ENCODE peak calls at places on chromosome 19, in seven cellular contexts. G, Z, W, U, B, N and V are unnamed samples.

GRCh38 chr19:46186717-46187101 is 38.7 kb downstream of the IGFL2 start:
- DNase-seq in G (no peak), Z (no peak), W (no peak), U (no peak), B (no peak), N (no peak), V (no peak)

GRCh38 chr19:16075430-16076153 is 703 bp upstream of the TPM4 start:
- DNase-seq in G (no peak), Z (no peak), W (no peak), U (no peak), B (no peak), N (no peak), V (no peak)

GRCh38 chr19:45047188-45047797 is 8.4 kb downstream of the CLASRP start:
- DNase-seq in G (no peak), Z (peak), W (no peak), U (no peak), B (no peak), N (no peak), V (no peak)

GRCh38 chr19:6604906-6605305 is 14.0 kb upstream of the CD70 start:
- DNase-seq in G (no peak), Z (no peak), W (no peak), U (no peak), B (no peak), N (no peak), V (no peak)

GRCh38 chr19:41700381-41701195 is 7.8 kb upstream of the CEACAM5 start:
- DNase-seq in G (no peak), Z (no peak), W (no peak), U (no peak), B (no peak), N (no peak), V (no peak)

GRCh38 chr19:24142771-24143170 is 55.8 kb downstream of the ZNF254 start:
- DNase-seq in G (no peak), Z (no peak), W (no peak), U (no peak), B (no peak), N (no peak), V (no peak)

GRCh38 chr19:21141787-21142464 is at the start of gene ZNF431:
- DNase-seq in G (peak), Z (peak), W (peak), U (peak), B (peak), N (peak), V (peak)

GRCh38 chr19:4059931-4060620 is 6.6 kb downstream of the ZBTB7A start:
- DNase-seq in G (no peak), Z (peak), W (no peak), U (no peak), B (no peak), N (no peak), V (peak)

GRCh38 chr19:42062381-42062780 is 7.6 kb downstream of the GRIK5 start:
- DNase-seq in G (no peak), Z (no peak), W (no peak), U (no peak), B (no peak), N (no peak), V (no peak)

GRCh38 chr19:40598121-40598917 is 2.9 kb upstream of the LTBP4 start:
- DNase-seq in G (peak), Z (peak), W (peak), U (peak), B (peak), N (no peak), V (peak)

GRCh38 chr19:45769821-45770191 is 754 bp upstream of the SIX5 start:
- DNase-seq in G (no peak), Z (no peak), W (no peak), U (no peak), B (no peak), N (no peak), V (no peak)

DNA sequence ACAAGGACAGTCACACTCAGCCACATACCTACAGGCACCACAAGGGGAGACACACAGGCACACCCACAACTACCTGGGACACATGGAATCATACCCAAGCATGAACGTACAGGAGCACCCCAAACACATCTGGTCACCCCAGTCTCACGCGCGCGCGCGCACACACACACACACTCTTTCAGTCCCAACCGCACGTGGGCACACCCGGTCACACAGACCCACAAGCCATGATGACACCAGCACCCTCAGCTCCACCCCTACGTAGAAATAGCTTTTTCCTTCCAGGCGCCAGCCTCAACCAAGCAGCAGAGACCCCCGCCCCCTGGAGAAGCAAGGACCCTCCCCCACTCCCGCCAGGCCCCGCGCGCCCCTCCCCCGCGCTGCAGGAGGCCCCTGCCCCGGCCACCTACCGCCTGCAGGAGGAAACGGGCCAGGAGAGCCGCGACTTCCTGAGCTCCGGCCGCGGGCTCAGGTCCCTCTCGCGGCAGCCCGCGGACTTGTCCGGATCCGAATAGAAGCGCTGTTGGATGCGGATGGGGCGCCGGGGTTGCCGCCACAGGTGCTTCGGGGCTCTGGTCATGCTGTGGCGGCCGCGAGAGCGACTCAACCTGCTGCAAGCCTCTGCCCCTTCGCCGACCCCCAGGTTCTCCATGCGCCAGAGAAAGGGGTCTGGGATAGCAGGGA is 6.4 kb upstream of the PDE4C start:
- DNase-seq in G (no peak), Z (no peak), W (peak), U (no peak), B (no peak), N (no peak), V (no peak)
- TF ChIP-seq CTCF in G (no peak), Z (no peak), W (no peak), U (no peak), B (no peak), N (no peak), V (no peak)

GRCh38 chr19:32749361-32749760 is 29.8 kb downstream of the TDRD12 start:
- DNase-seq in G (no peak), Z (no peak), W (no peak), U (no peak), B (no peak), N (no peak), V (no peak)

GRCh38 chr19:32748948-32749347 is 29.4 kb downstream of the TDRD12 start:
- DNase-seq in G (no peak), Z (no peak), W (no peak), U (no peak), B (no peak), N (no peak), V (no peak)

GRCh38 chr19:32751066-32751465 is 31.5 kb downstream of the TDRD12 start:
- DNase-seq in G (no peak), Z (no peak), W (no peak), U (no peak), B (no peak), N (no peak), V (no peak)

GRCh38 chr19:32750441-32751055 is 31.0 kb downstream of the TDRD12 start:
- DNase-seq in G (no peak), Z (peak), W (no peak), U (no peak), B (no peak), N (no peak), V (no peak)

DNA sequence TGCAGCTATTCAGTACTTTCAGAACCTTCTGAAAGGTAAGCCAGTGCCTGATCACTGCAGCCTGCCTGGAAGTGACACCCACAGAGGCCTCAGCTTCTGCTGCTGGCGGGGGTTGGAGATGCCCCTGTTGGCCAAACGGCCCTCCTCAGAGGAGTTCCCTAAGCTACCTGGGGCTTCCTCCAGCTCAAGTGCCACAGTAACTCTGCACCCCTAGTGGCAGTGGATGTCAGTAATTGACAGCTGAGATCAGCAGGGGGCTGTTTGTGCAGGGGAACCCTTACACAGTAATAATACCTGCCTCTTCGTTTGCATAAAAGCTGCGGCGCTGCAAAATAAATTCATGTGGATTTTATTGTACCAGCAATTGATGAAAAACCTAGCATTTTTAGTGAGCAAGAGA is 28.9 kb downstream of the TDRD12 start:
- DNase-seq in G (no peak), Z (peak), W (no peak), U (no peak), B (no peak), N (no peak), V (no peak)
- TF ChIP-seq CTCF in G (no peak), Z (no peak), W (peak), U (no peak), B (peak), N (no peak), V (no peak)

DNA sequence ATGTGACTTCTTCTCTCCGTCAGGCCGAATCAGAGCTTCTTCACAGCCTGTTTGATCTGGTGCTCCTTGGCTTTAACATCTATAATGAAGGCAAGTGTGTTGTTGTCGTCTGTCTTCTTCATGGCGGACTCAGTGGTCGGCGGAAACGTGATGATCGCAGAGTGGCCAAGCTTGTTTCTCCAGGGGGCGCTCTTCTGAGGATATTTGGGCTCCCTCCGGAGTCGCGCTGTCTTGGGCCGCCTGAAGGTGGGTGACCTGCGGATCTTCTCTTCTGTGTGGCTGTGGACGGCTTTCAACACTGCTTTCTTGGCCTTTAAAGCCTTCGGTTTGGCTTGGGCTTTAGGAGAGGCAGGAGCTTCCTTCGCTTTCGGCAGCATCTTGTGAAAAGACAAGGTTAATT is 9.8 kb downstream of the TPRX1 start:
- DNase-seq in G (no peak), Z (no peak), W (no peak), U (no peak), B (no peak), N (no peak), V (no peak)
- TF ChIP-seq CTCF in G (no peak), Z (peak), W (no peak), U (no peak), B (no peak), N (no peak), V (no peak)

GRCh38 chr19:49632576-49632975 is 7.4 kb downstream of the RRAS start:
- DNase-seq in G (no peak), Z (no peak), W (no peak), U (no peak), B (no peak), N (no peak), V (no peak)

GRCh38 chr19:49631610-49632192 is 8.2 kb downstream of the RRAS start:
- DNase-seq in G (no peak), Z (no peak), W (peak), U (no peak), B (no peak), N (no peak), V (no peak)

GRCh38 chr19:49626243-49626642 is 13.7 kb downstream of the RRAS start:
- DNase-seq in G (no peak), Z (no peak), W (no peak), U (no peak), B (no peak), N (no peak), V (no peak)

GRCh38 chr19:49631279-49631588 is 8.7 kb downstream of the RRAS start:
- DNase-seq in G (no peak), Z (no peak), W (peak), U (no peak), B (no peak), N (no peak), V (no peak)

GRCh38 chr19:49629659-49630058 is 10.3 kb downstream of the RRAS start:
- DNase-seq in G (no peak), Z (no peak), W (no peak), U (no peak), B (no peak), N (no peak), V (no peak)
- TF ChIP-seq CTCF in G (no peak), Z (no peak), W (no peak), U (no peak), B (no peak), N (no peak), V (no peak)

GRCh38 chr19:2428027-2428690 is 773 bp upstream of the TIMM13 start:
- DNase-seq in G (no peak), Z (no peak), W (no peak), U (no peak), B (no peak), N (no peak), V (no peak)
- TF ChIP-seq CTCF in G (no peak), Z (no peak), W (no peak), U (no peak), B (peak), N (no peak), V (no peak)

GRCh38 chr19:542173-542866 is 1.5 kb upstream of the GZMM start:
- DNase-seq in G (no peak), Z (no peak), W (no peak), U (no peak), B (no peak), N (no peak), V (no peak)
- TF ChIP-seq CTCF in G (no peak), Z (no peak), W (no peak), U (no peak), B (no peak), N (no peak), V (no peak)

GRCh38 chr19:36894849-36895383 is 21.2 kb downstream of the ZNF829 start:
- DNase-seq in G (no peak), Z (no peak), W (no peak), U (no peak), B (no peak), N (no peak), V (no peak)

GRCh38 chr19:36891768-36892357 is 24.2 kb downstream of the ZNF829 start:
- DNase-seq in G (no peak), Z (no peak), W (no peak), U (no peak), B (no peak), N (no peak), V (no peak)
- TF ChIP-seq CTCF in G (no peak), Z (no peak), W (no peak), U (no peak), B (no peak), N (no peak), V (no peak)

GRCh38 chr19:2558543-2558942 is 82.6 kb downstream of the GADD45B start:
- DNase-seq in G (no peak), Z (no peak), W (no peak), U (no peak), B (no peak), N (no peak), V (no peak)
- TF ChIP-seq CTCF in G (no peak), Z (no peak), W (no peak), U (no peak), B (no peak), N (no peak), V (no peak)